ENCODE peak calls at places on chromosome 7, in seven cellular contexts. One of them, this sample, is unnamed.

GRCh38 chr7:7869036-7869435 is 99.6 kb upstream of the GLCCI1 start:
- DNase-seq in neural progenitor cell: no peak
- DNase-seq in progenitor cell of endocrine pancreas: no peak
- DNase-seq in dorsolateral prefrontal cortex: no peak
- DNase-seq in keratinocyte: no peak
- DNase-seq in CD8-positive, alpha-beta T cell: no peak
- DNase-seq in HFFc6: no peak
- DNase-seq in this sample: no peak

GRCh38 chr7:11427686-11428273 is 404.2 kb downstream of the THSD7A start:
- DNase-seq in neural progenitor cell: peak; percentile 68
- DNase-seq in progenitor cell of endocrine pancreas: no peak
- DNase-seq in dorsolateral prefrontal cortex: no peak
- DNase-seq in keratinocyte: no peak
- DNase-seq in CD8-positive, alpha-beta T cell: no peak
- DNase-seq in HFFc6: peak; percentile 23
- DNase-seq in this sample: no peak

GRCh38 chr7:100091411-100092181 is 2.8 kb downstream of the COPS6 start:
- DNase-seq in neural progenitor cell: peak; percentile 15
- DNase-seq in progenitor cell of endocrine pancreas: no peak
- DNase-seq in dorsolateral prefrontal cortex: no peak
- DNase-seq in keratinocyte: no peak
- DNase-seq in CD8-positive, alpha-beta T cell: no peak
- DNase-seq in HFFc6: peak; percentile 43
- DNase-seq in this sample: no peak

GRCh38 chr7:52355059-52355458 is 680.4 kb upstream of the POM121L12 start:
- DNase-seq in neural progenitor cell: peak; percentile 37
- DNase-seq in progenitor cell of endocrine pancreas: peak; percentile 47
- DNase-seq in dorsolateral prefrontal cortex: no peak
- DNase-seq in keratinocyte: no peak
- DNase-seq in CD8-positive, alpha-beta T cell: no peak
- DNase-seq in HFFc6: no peak
- DNase-seq in this sample: no peak

GRCh38 chr7:945147-945555 is 9.3 kb downstream of the ADAP1 start:
- DNase-seq in neural progenitor cell: no peak
- DNase-seq in progenitor cell of endocrine pancreas: no peak
- DNase-seq in dorsolateral prefrontal cortex: no peak
- DNase-seq in keratinocyte: no peak
- DNase-seq in CD8-positive, alpha-beta T cell: no peak
- DNase-seq in HFFc6: no peak
- DNase-seq in this sample: no peak

GRCh38 chr7:110017405-110017804 is 1073.5 kb upstream of the LRRN3 start:
- DNase-seq in neural progenitor cell: no peak
- DNase-seq in progenitor cell of endocrine pancreas: no peak
- DNase-seq in dorsolateral prefrontal cortex: no peak
- DNase-seq in keratinocyte: no peak
- DNase-seq in CD8-positive, alpha-beta T cell: no peak
- DNase-seq in HFFc6: no peak
- DNase-seq in this sample: no peak

GRCh38 chr7:23893172-23893941 is 183.3 kb downstream of the STK31 start:
- DNase-seq in neural progenitor cell: peak; percentile 4
- DNase-seq in progenitor cell of endocrine pancreas: no peak
- DNase-seq in dorsolateral prefrontal cortex: no peak
- DNase-seq in keratinocyte: no peak
- DNase-seq in CD8-positive, alpha-beta T cell: no peak
- DNase-seq in HFFc6: no peak
- DNase-seq in this sample: no peak

GRCh38 chr7:70776627-70777101 is 355.3 kb upstream of the GALNT17 start:
- DNase-seq in neural progenitor cell: no peak
- DNase-seq in progenitor cell of endocrine pancreas: no peak
- DNase-seq in dorsolateral prefrontal cortex: peak; percentile 43
- DNase-seq in keratinocyte: no peak
- DNase-seq in CD8-positive, alpha-beta T cell: no peak
- DNase-seq in HFFc6: no peak
- DNase-seq in this sample: no peak

GRCh38 chr7:23298141-23298851 is 843 bp upstream of the MALSU1 start:
- DNase-seq in neural progenitor cell: no peak
- DNase-seq in progenitor cell of endocrine pancreas: no peak
- DNase-seq in dorsolateral prefrontal cortex: no peak
- DNase-seq in keratinocyte: no peak
- DNase-seq in CD8-positive, alpha-beta T cell: no peak
- DNase-seq in HFFc6: peak; percentile 26
- DNase-seq in this sample: no peak

GRCh38 chr7:90453259-90453891 is 16.1 kb upstream of the PTTG1IP2 start:
- DNase-seq in neural progenitor cell: no peak
- DNase-seq in progenitor cell of endocrine pancreas: no peak
- DNase-seq in dorsolateral prefrontal cortex: no peak
- DNase-seq in keratinocyte: no peak
- DNase-seq in CD8-positive, alpha-beta T cell: no peak
- DNase-seq in HFFc6: no peak
- DNase-seq in this sample: no peak

GRCh38 chr7:38207843-38208242 is 29.8 kb downstream of the STARD3NL start:
- DNase-seq in neural progenitor cell: no peak
- DNase-seq in progenitor cell of endocrine pancreas: no peak
- DNase-seq in dorsolateral prefrontal cortex: no peak
- DNase-seq in keratinocyte: no peak
- DNase-seq in CD8-positive, alpha-beta T cell: no peak
- DNase-seq in HFFc6: no peak
- DNase-seq in this sample: no peak

GRCh38 chr7:140036224-140036651 is 26.5 kb downstream of the PARP12 start:
- DNase-seq in neural progenitor cell: no peak
- DNase-seq in progenitor cell of endocrine pancreas: no peak
- DNase-seq in dorsolateral prefrontal cortex: no peak
- DNase-seq in keratinocyte: no peak
- DNase-seq in CD8-positive, alpha-beta T cell: no peak
- DNase-seq in HFFc6: no peak
- DNase-seq in this sample: no peak

GRCh38 chr7:7495171-7495570 is 40.5 kb downstream of the COL28A1 start:
- DNase-seq in neural progenitor cell: no peak
- DNase-seq in progenitor cell of endocrine pancreas: no peak
- DNase-seq in dorsolateral prefrontal cortex: no peak
- DNase-seq in keratinocyte: no peak
- DNase-seq in CD8-positive, alpha-beta T cell: no peak
- DNase-seq in HFFc6: no peak
- DNase-seq in this sample: no peak

GRCh38 chr7:95986136-95986535 is 213.8 kb downstream of the DYNC1I1 start:
- DNase-seq in neural progenitor cell: no peak
- DNase-seq in progenitor cell of endocrine pancreas: no peak
- DNase-seq in dorsolateral prefrontal cortex: no peak
- DNase-seq in keratinocyte: no peak
- DNase-seq in CD8-positive, alpha-beta T cell: no peak
- DNase-seq in HFFc6: no peak
- DNase-seq in this sample: no peak

GRCh38 chr7:21542891-21543527 is at the start of gene DNAH11:
- DNase-seq in neural progenitor cell: peak; percentile 84
- DNase-seq in progenitor cell of endocrine pancreas: peak; percentile 47
- DNase-seq in dorsolateral prefrontal cortex: no peak
- DNase-seq in keratinocyte: no peak
- DNase-seq in CD8-positive, alpha-beta T cell: no peak
- DNase-seq in HFFc6: no peak
- DNase-seq in this sample: no peak

GRCh38 chr7:101507791-101508252 is 121.3 kb downstream of the MYL10 start:
- DNase-seq in neural progenitor cell: peak; percentile 92
- DNase-seq in progenitor cell of endocrine pancreas: peak; percentile 63
- DNase-seq in dorsolateral prefrontal cortex: no peak
- DNase-seq in keratinocyte: no peak
- DNase-seq in CD8-positive, alpha-beta T cell: no peak
- DNase-seq in HFFc6: peak; percentile 49
- DNase-seq in this sample: peak; percentile 76

GRCh38 chr7:44541028-44541869 is at the start of gene NPC1L1:
- DNase-seq in neural progenitor cell: no peak
- DNase-seq in progenitor cell of endocrine pancreas: peak; percentile 63
- DNase-seq in dorsolateral prefrontal cortex: no peak
- DNase-seq in keratinocyte: no peak
- DNase-seq in CD8-positive, alpha-beta T cell: no peak
- DNase-seq in HFFc6: no peak
- DNase-seq in this sample: no peak

GRCh38 chr7:29946428-29947186 is 43.0 kb downstream of the SCRN1 start:
- DNase-seq in neural progenitor cell: no peak
- DNase-seq in progenitor cell of endocrine pancreas: no peak
- DNase-seq in dorsolateral prefrontal cortex: no peak
- DNase-seq in keratinocyte: no peak
- DNase-seq in CD8-positive, alpha-beta T cell: no peak
- DNase-seq in HFFc6: peak; percentile 11
- DNase-seq in this sample: no peak

GRCh38 chr7:42677751-42678231 is 234.1 kb downstream of the C7orf25 start:
- DNase-seq in neural progenitor cell: no peak
- DNase-seq in progenitor cell of endocrine pancreas: no peak
- DNase-seq in dorsolateral prefrontal cortex: no peak
- DNase-seq in keratinocyte: peak; percentile 21
- DNase-seq in CD8-positive, alpha-beta T cell: no peak
- DNase-seq in HFFc6: peak; percentile 78
- DNase-seq in this sample: no peak

GRCh38 chr7:1539346-1540321 is 9.1 kb downstream of the MAFK start:
- DNase-seq in neural progenitor cell: no peak
- DNase-seq in progenitor cell of endocrine pancreas: no peak
- DNase-seq in dorsolateral prefrontal cortex: no peak
- DNase-seq in keratinocyte: no peak
- DNase-seq in CD8-positive, alpha-beta T cell: no peak
- DNase-seq in HFFc6: no peak
- DNase-seq in this sample: no peak

DNA sequence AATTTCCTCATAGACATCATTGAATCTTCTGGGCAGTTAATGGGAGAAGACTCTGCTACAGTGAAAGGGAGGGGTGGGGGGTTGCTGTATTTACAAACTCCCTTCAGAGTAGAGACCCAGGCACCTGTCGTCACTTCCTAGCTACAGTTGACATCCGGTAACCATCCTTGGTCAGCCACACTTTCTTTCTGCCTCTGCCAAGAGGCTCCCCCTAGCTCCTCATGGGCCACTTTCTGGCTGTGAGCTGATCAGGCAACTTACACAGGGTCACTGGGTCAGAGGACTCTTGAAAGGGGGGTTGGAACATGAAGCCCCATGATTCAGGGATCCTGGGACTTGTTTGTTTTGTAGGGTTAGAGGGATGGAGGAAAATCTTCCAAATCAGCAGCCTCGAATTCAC is 1.2 kb downstream of the TECPR1 start:
- DNase-seq in neural progenitor cell: no peak
- DNase-seq in progenitor cell of endocrine pancreas: no peak
- DNase-seq in dorsolateral prefrontal cortex: no peak
- DNase-seq in keratinocyte: no peak
- DNase-seq in CD8-positive, alpha-beta T cell: peak; percentile 32
- DNase-seq in HFFc6: no peak
- DNase-seq in this sample: no peak
- TF ChIP-seq CTCF in neural progenitor cell: no peak
- TF ChIP-seq CTCF in progenitor cell of endocrine pancreas: no peak
- TF ChIP-seq CTCF in dorsolateral prefrontal cortex: no peak
- TF ChIP-seq CTCF in keratinocyte: no peak
- TF ChIP-seq CTCF in CD8-positive, alpha-beta T cell: no peak
- TF ChIP-seq CTCF in HFFc6: no peak
- TF ChIP-seq CTCF in this sample: no peak

DNA sequence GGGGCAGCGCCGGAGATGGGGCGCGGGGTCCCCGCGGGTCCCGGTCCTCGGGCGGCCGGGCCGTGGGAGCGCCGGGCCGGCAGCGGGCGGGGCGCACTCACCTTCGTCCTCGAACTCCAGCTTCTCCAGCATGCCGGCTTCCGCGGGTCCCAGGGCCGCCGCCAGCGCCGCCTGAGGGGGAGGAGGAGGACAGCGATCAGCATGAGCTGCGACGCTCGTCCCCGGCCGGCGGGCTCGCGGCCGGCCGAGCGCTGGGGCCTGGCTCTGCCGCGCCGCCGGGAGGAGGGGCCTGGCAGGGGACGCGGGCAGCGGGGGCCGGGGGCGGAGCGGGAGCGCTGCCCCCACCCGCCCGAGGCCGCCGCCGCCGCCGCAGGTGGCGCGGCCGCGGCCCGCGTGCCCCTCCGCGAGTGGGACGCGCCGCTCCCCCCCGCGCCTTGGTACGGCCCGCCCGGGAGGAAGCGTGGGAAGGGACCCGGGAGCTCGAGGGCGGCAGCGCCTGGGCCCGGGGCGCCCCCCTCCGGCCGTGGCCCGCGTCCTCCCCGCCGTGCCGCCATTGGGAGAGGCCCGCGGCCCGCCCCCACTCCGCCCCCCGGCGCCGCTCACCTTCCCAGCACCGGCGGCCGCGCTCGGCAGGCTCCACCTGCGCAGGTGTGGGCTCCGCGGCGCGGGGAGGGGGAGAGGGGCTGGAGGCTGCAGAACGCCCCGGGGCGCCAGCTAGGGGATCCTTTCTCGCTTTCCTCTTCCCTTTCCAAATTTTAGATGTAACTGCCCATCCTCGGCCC is 112.5 kb upstream of the RHEB start:
- DNase-seq in neural progenitor cell: peak; percentile 94
- DNase-seq in progenitor cell of endocrine pancreas: peak; percentile 91
- DNase-seq in dorsolateral prefrontal cortex: peak; percentile 58
- DNase-seq in keratinocyte: no peak
- DNase-seq in CD8-positive, alpha-beta T cell: peak; percentile 85
- DNase-seq in HFFc6: peak; percentile 51
- DNase-seq in this sample: peak; percentile 85
- TF ChIP-seq CTCF in neural progenitor cell: peak; percentile 39
- TF ChIP-seq CTCF in progenitor cell of endocrine pancreas: peak; percentile 53
- TF ChIP-seq CTCF in dorsolateral prefrontal cortex: peak; percentile 49
- TF ChIP-seq CTCF in keratinocyte: no peak
- TF ChIP-seq CTCF in CD8-positive, alpha-beta T cell: no peak
- TF ChIP-seq CTCF in HFFc6: peak; percentile 56
- TF ChIP-seq CTCF in this sample: peak; percentile 55

DNA sequence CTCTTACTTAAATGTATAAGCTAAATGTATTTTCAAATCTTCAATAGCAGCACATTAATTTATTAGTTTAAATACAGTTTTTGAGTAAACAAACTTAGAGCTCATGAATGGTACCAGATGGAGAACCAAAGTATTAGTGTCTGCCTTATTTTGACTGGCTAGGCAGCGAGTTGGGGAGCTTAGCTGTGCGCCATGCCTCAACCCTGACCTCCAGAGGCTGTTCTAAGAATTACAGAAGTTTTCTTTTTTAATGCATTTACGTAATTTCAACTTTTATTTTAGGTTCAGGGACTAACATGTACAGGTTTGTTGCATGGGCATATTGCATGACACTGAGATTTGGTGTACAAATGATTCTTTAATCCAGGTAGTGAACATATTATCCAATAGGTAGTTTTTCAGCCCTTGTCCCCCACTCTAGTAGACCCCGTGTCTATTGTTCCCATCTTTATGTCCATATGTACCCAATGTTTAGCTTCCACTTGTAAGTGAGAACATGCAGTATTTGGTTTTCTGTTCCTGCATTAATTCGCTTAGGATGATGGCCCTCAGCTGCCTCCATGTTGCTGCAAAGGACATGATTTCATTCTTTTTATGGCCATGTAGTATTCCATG is 166.8 kb downstream of the IQUB start:
- DNase-seq in neural progenitor cell: peak; percentile 65
- DNase-seq in progenitor cell of endocrine pancreas: no peak
- DNase-seq in dorsolateral prefrontal cortex: no peak
- DNase-seq in keratinocyte: no peak
- DNase-seq in CD8-positive, alpha-beta T cell: no peak
- DNase-seq in HFFc6: no peak
- DNase-seq in this sample: no peak
- TF ChIP-seq CTCF in neural progenitor cell: peak; percentile 85
- TF ChIP-seq CTCF in progenitor cell of endocrine pancreas: peak; percentile 78
- TF ChIP-seq CTCF in dorsolateral prefrontal cortex: peak; percentile 23
- TF ChIP-seq CTCF in keratinocyte: peak; percentile 55
- TF ChIP-seq CTCF in CD8-positive, alpha-beta T cell: no peak
- TF ChIP-seq CTCF in HFFc6: peak; percentile 70
- TF ChIP-seq CTCF in this sample: peak; percentile 84

DNA sequence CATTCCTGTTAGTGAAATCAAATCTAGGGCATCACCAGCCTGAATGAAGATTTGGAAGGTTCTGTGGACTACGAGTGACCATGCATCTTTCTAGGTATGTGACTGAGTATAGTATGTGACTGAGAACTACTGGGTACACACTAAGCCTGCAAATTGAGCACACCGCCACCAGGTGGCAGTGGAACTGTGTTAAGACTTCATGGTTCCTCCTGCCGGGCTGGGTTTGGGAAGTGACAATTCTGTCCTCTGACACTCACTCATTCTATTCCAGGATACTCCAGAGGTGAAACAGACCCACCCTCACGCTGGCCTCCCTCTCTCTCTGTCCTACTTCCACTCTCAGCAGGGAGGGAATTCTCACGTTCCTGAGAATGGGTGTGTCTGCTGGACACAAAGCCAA is 84.0 kb upstream of the TMEM248 start:
- DNase-seq in neural progenitor cell: peak; percentile 76
- DNase-seq in progenitor cell of endocrine pancreas: no peak
- DNase-seq in dorsolateral prefrontal cortex: no peak
- DNase-seq in keratinocyte: no peak
- DNase-seq in CD8-positive, alpha-beta T cell: no peak
- DNase-seq in HFFc6: no peak
- DNase-seq in this sample: no peak
- TF ChIP-seq CTCF in neural progenitor cell: peak; percentile 65
- TF ChIP-seq CTCF in progenitor cell of endocrine pancreas: peak; percentile 50
- TF ChIP-seq CTCF in dorsolateral prefrontal cortex: no peak
- TF ChIP-seq CTCF in keratinocyte: peak; percentile 52
- TF ChIP-seq CTCF in CD8-positive, alpha-beta T cell: no peak
- TF ChIP-seq CTCF in HFFc6: peak; percentile 78
- TF ChIP-seq CTCF in this sample: peak; percentile 73

This sample was measured in type B pancreatic cell.